ENCODE peak calls at places on chromosomes 6 and 20, in four cellular contexts. Z, J, G and O are unnamed samples.

GRCh38 chr20:49608752-49609670 is 41.1 kb upstream of the PTGIS start:
- DNase-seq in Z (peak), J (peak), G (peak), O (peak)

GRCh38 chr6:53579338-53579737 is 34.4 kb upstream of the GCLC start:
- DNase-seq in Z (no peak), J (no peak), G (no peak), O (no peak)

GRCh38 chr6:120378582-120379220 is 955.6 kb downstream of the TBC1D32 start:
- DNase-seq in Z (peak), J (peak), G (peak), O (no peak)

GRCh38 chr20:36490191-36490590 is 51.1 kb upstream of the MYL9 start:
- DNase-seq in Z (no peak), J (no peak), G (no peak), O (no peak)

GRCh38 chr6:46010270-46010669 is 5.4 kb downstream of the CLIC5 start:
- DNase-seq in Z (no peak), J (no peak), G (no peak), O (no peak)

GRCh38 chr6:90368601-90369000 is 72.0 kb upstream of the BACH2 start:
- DNase-seq in Z (no peak), J (no peak), G (no peak), O (no peak)

GRCh38 chr6:15516923-15517560 is 145.8 kb downstream of the DTNBP1 start:
- DNase-seq in Z (no peak), J (no peak), G (no peak), O (no peak)

GRCh38 chr6:143023695-143024094 is 37.0 kb upstream of the AIG1 start:
- DNase-seq in Z (no peak), J (no peak), G (no peak), O (no peak)

GRCh38 chr6:90294989-90295853 is 1.4 kb downstream of the BACH2 start:
- DNase-seq in Z (no peak), J (peak), G (peak), O (peak)

GRCh38 chr6:30782425-30783014 is 38.2 kb upstream of the IER3 start:
- DNase-seq in Z (peak), J (no peak), G (no peak), O (no peak)

GRCh38 chr20:48582361-48582991 is 245.3 kb downstream of the PREX1 start:
- DNase-seq in Z (no peak), J (no peak), G (no peak), O (no peak)

GRCh38 chr6:46651766-46652165 is 852 bp downstream of the CYP39A1 start:
- DNase-seq in Z (no peak), J (no peak), G (no peak), O (no peak)

GRCh38 chr20:51287628-51288413 is 254.7 kb downstream of the NFATC2 start:
- DNase-seq in Z (no peak), J (peak), G (no peak), O (no peak)

GRCh38 chr20:58576590-58576944 is 61.4 kb upstream of the APCDD1L start:
- DNase-seq in Z (no peak), J (no peak), G (no peak), O (no peak)

GRCh38 chr20:20465259-20465658 is 97.4 kb downstream of the INSM1 start:
- DNase-seq in Z (no peak), J (no peak), G (no peak), O (peak)

DNA sequence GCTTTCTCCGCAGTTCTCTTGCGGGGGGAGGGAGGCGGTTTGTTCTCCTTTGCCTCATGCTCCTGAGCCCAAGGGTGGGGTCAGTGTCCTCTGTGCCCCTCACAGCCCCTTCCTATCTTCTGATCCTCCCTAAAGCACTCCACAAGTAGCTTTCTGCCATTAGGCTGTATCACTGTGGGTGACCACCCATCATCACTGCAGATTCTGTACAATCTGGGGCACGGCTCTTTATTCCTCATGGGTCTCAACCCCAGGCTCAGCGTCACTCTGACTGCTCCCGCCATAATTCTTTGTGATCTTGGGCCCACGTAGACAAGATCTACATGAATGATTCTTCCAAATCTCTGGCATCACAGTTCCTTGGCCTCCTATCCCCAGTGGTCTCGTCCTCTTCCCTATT is 10.5 kb downstream of the NCR2 start:
- DNase-seq in Z (no peak), J (no peak), G (no peak), O (no peak)
- TF ChIP-seq FOXJ3 in Z (no peak), J (no peak), G (no peak), O (no peak)

DNA sequence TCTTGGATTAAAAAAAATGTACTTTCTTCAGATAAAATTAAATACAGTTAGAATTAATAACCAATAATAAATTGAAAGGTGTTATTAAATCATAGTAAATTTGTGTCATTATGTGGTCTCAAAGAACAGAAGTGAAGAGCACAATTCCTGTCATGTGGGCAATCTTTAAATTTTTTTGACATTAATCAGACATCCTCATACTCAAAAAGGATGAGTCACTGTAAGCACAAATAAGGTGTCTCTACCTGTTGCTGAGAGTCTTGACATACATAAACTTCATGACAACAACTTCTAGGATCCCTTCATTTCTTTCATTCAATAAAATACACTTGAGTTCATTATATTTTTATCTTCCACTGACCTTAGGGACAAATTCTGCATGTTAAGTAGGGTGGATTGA is 76.1 kb downstream of the SLC22A3 start:
- DNase-seq in Z (no peak), J (no peak), G (no peak), O (no peak)
- TF ChIP-seq FOXJ3 in Z (no peak), J (no peak), G (no peak), O (no peak)

GRCh38 chr6:35831257-35832007 is 26.3 kb downstream of the LHFPL5 start:
- DNase-seq in Z (peak), J (no peak), G (no peak), O (no peak)
- TF ChIP-seq FOXJ3 in Z (no peak), J (no peak), G (no peak), O (no peak)

DNA sequence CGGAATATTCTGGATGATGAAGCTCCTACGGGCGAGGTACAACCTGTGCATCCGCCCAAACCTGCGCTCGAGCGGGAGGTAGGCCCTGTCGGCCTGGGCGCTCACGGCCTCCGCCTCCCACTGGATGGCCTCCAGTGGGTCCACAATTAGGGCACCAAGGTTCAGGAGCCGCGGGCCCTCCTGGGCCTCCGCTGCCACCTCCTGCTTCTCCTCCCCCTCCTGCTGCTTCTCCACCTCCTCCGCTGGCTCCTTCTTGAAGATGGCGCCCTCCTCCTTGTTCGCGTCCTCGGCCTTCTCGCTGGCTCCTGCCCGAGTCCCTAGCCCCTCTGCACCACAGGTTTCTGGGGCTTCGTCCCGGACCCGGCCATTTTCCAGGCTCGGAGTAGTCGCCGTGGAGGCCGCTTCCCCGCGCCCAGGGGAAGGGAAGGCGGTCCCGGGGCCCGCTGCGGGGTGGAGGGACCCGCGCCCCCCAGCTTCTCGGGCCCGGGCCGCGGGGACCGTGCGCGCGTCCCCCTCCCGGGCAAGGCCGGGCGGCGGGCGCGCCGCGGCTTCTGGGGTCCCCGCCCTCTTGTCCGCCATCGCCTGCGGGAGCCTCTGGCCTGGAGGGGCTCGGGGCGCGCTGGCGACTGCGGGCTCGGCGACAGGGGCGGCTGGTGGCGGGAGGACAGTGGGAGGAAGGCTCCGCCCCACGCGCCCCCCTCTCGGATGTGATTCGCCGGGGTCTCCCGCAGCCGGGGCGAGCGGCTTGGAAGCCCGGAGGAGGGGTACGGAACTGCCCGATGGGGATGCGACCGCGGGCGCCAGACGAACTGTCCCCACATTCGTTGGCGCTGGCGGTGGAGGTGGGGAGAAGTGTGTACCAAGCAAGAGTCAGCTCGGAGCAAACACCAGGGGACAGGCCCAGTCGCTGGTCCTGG is 17.6 kb downstream of the PLAGL2 start:
- DNase-seq in Z (no peak), J (peak), G (no peak), O (peak)
- TF ChIP-seq FOXJ3 in Z (no peak), J (no peak), G (no peak), O (no peak)

DNA sequence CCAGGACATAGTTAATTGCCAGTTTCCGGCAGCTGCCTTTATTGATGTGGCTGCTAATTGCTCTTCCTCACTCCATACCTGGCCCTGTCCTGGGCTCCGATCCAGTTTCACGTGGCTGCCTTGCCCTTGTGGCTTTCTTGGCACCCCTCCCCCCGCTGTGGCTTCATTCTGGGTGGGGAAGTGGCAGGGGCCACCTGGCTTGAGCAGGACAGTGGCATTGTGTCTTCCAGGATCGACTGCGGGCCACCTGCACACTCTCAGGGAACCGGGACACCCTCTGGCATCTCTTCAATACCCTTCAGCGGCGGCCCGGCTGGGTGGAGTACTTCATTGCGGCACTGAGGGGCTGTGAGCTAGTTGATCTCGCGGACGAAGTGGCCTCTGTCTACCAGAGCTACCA is 10.8 kb downstream of the MAVS start:
- DNase-seq in Z (no peak), J (no peak), G (no peak), O (no peak)
- TF ChIP-seq FOXJ3 in Z (no peak), J (no peak), G (no peak), O (no peak)

DNA sequence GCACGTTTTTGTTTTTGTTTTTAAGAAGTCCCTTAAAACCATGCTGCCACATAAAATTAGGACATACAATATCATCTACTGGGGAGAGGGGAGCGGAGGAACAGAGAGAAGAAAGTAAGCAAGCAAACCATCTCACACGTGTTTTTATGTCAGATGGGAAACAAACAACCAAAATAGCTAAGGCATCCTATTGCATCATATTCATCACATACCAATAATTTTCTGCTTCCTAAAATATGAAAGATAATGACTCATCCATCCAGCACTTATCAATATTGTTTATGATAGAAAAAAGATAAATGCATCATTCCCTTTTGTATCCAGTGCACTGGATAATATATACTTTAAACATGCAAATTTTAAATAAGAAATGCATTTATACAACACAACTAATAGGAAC is 329.6 kb downstream of the RNGTT start:
- DNase-seq in Z (no peak), J (no peak), G (no peak), O (no peak)
- TF ChIP-seq FOXJ3 in Z (no peak), J (no peak), G (no peak), O (no peak)

DNA sequence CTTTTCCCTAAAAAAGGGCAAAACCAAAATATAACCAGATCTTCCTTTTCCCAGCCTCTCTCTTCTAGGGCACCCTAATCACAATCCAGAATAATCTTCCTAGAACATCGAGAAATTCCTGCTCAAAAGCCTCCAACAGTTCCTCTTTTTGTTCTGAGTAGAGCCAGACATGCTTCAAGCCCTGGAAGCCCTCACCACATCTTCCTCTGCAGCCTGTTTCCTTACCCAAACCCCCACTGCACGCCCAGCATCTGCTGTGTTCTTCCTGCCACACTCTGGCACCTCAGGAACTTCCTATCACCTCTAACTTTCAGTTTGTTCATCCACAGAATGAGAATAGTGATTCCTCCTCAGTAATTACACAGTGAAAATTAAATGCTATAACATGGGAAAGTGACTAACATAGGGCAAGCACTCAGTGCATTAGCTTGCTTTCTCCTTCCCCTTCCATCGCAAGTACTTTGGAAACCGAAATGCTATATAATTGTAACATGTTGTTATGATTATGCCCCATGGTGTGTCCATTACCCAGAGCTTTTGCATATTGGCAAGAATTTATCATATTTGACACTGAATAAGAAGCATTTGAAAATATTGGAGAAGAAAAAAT is 26.3 kb downstream of the C6orf89 start:
- DNase-seq in Z (no peak), J (no peak), G (no peak), O (no peak)
- TF ChIP-seq FOXJ3 in Z (no peak), J (no peak), G (no peak), O (no peak)

DNA sequence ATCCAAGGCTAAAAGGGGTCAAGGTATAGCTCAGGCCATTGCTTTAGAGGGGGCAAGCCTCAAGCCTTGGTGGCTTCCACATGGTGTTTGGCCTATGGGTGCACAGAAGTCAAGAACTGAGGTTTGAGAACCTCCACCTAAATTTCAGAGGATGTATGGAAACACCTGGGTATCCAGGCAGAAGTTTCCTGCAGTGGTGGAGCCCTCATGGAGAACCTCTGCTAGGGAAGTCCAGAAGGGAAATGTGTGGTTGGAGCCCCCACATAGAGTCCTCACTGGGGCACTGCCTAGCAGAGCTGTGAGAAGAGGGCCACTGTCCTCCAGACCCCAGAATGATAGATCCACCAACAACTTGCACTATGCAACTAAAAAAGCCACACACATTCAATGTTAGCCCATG is 678.7 kb upstream of the ADGRB3 start:
- DNase-seq in Z (no peak), J (no peak), G (peak), O (no peak)
- TF ChIP-seq FOXJ3 in Z (no peak), J (no peak), G (no peak), O (no peak)

GRCh38 chr6:101150226-101150625 is 243.3 kb upstream of the GRIK2 start:
- DNase-seq in Z (no peak), J (no peak), G (no peak), O (no peak)

DNA sequence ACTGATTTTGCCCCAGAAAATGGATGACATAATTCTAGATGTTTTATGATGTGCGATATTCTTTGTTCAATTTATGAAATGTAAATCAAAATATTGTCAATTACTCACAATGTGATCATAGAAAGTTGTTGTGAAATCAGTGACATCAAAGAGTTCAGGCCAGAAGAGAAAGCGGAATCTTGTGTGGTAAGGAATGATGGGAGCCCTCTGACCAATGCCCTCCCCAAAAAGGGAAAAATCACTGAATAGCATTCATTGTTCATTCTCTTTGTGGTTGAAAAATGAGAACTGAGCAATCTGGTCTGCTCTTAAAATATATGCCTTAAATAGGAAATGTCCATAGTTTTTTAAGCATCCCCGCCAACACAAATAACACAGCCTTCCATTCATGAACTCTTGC is 247.1 kb upstream of the GRIK2 start:
- DNase-seq in Z (no peak), J (no peak), G (no peak), O (no peak)
- TF ChIP-seq FOXJ3 in Z (no peak), J (no peak), G (no peak), O (no peak)

DNA sequence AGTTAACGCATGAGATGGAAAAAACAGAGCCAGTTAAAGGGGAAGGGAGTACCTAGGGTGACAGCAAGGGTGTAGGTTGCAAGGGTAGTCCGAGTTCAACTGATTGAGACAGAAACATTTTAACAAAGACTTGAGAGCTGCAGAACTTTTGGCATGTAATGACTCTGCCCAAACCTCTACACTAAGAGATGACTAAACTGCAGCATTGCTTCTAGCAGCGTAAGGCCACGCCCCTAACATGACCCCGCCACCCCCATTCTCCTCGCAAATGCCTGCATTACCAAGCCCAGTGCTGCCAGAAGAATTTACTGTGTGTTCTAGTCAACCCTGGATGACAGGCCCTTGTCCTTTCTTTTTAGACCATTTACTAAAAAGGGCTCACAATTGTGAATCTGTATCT is 6.3 kb upstream of the HINT3 start:
- DNase-seq in Z (no peak), J (no peak), G (peak), O (peak)
- TF ChIP-seq FOXJ3 in Z (no peak), J (no peak), G (no peak), O (no peak)